ENCODE peak calls at places on chromosomes 1 and 21, in five cellular contexts. K is GM23338, N is MM.1S, F is PC-3, M is A549. O is an unnamed sample.
A peak's percentile ranks its signal among the peaks of the same experiment; 100 is the strongest.

GRCh38 chr1:54949971-54950360 is 30.5 kb upstream of the TMEM61 start:
- DNase-seq in K (no peak), N (no peak), F (peak; percentile 87), M (no peak), O (no peak)

GRCh38 chr1:219518168-219518905 is 94.6 kb downstream of the ZC3H11B start:
- DNase-seq in K (no peak), N (no peak), F (peak; percentile 98), M (peak; percentile 24), O (no peak)

GRCh38 chr1:72891976-72892375 is 609.6 kb upstream of the NEGR1 start:
- DNase-seq in K (no peak), N (no peak), F (no peak), M (no peak), O (no peak)

GRCh38 chr21:43859747-43860214 is 5.2 kb upstream of the AGPAT3 start:
- DNase-seq in K (no peak), N (no peak), F (no peak), M (no peak), O (no peak)

GRCh38 chr1:226873771-226874578 is 3.6 kb downstream of the PSEN2 start:
- DNase-seq in K (no peak), N (no peak), F (no peak), M (no peak), O (no peak)

GRCh38 chr1:190479537-190479936 is 1.9 kb upstream of the BRINP3 start:
- DNase-seq in K (peak; percentile 21), N (no peak), F (no peak), M (no peak), O (no peak)

GRCh38 chr21:38777521-38777920 is 28.2 kb upstream of the ETS2 start:
- DNase-seq in K (no peak), N (no peak), F (no peak), M (no peak), O (no peak)

GRCh38 chr1:53069265-53069662 is 7.3 kb downstream of the PODN start:
- DNase-seq in K (no peak), N (no peak), F (no peak), M (no peak), O (no peak)

GRCh38 chr1:20725189-20726106 is 7.1 kb downstream of the SH2D5 start:
- DNase-seq in K (no peak), N (no peak), F (peak; percentile 58), M (no peak), O (no peak)

GRCh38 chr1:170668301-170668789 is 4.4 kb downstream of the PRRX1 start:
- DNase-seq in K (peak; percentile 73), N (no peak), F (no peak), M (no peak), O (no peak)

GRCh38 chr1:229227298-229227919 is 43.5 kb upstream of the RAB4A start:
- DNase-seq in K (peak; percentile 94), N (peak; percentile 77), F (peak; percentile 83), M (peak; percentile 81), O (peak; percentile 76)

GRCh38 chr1:41589395-41589794 is 104.9 kb upstream of the EDN2 start:
- DNase-seq in K (no peak), N (no peak), F (no peak), M (no peak), O (no peak)

GRCh38 chr1:193367863-193368262 is 181.4 kb upstream of the B3GALT2 start:
- DNase-seq in K (no peak), N (no peak), F (no peak), M (no peak), O (no peak)

GRCh38 chr1:212471891-212472675 is 39.4 kb downstream of the NENF start:
- DNase-seq in K (no peak), N (no peak), F (no peak), M (no peak), O (no peak)

GRCh38 chr1:210448293-210448892 is 119.7 kb downstream of the HHAT start:
- DNase-seq in K (peak; percentile 80), N (peak; percentile 50), F (peak; percentile 73), M (peak; percentile 58), O (peak; percentile 39)

GRCh38 chr1:5883129-5884048 is 108.8 kb downstream of the NPHP4 start:
- DNase-seq in K (no peak), N (no peak), F (no peak), M (no peak), O (no peak)

GRCh38 chr1:234617135-234617985 is 7.4 kb upstream of the IRF2BP2 start:
- DNase-seq in K (peak; percentile 43), N (no peak), F (no peak), M (no peak), O (no peak)

GRCh38 chr1:206851611-206852010 is 13.8 kb upstream of the IL20 start:
- DNase-seq in K (no peak), N (no peak), F (no peak), M (no peak), O (no peak)

GRCh38 chr1:3707298-3707938 is 44.8 kb upstream of the CCDC27 start:
- DNase-seq in K (peak; percentile 87), N (no peak), F (peak; percentile 42), M (no peak), O (no peak)

GRCh38 chr1:5978452-5978851 is 13.8 kb downstream of the NPHP4 start:
- DNase-seq in K (no peak), N (no peak), F (no peak), M (peak; percentile 22), O (no peak)

GRCh38 chr1:229669333-229669732 is 43.3 kb downstream of the URB2 start:
- DNase-seq in K (no peak), N (no peak), F (no peak), M (no peak), O (no peak)

GRCh38 chr1:55012661-55013060 is 13.9 kb downstream of the BSND start:
- DNase-seq in K (no peak), N (no peak), F (no peak), M (no peak), O (no peak)

GRCh38 chr1:66022904-66023620 is 230.4 kb downstream of the PDE4B start:
- DNase-seq in K (peak; percentile 70), N (peak; percentile 17), F (peak; percentile 15), M (no peak), O (no peak)

GRCh38 chr1:227729881-227730629 is 5.0 kb downstream of the JMJD4 start:
- DNase-seq in K (peak; percentile 84), N (peak; percentile 65), F (peak; percentile 84), M (peak; percentile 55), O (peak; percentile 50)

GRCh38 chr21:32189688-32190483 is 89.0 kb downstream of the MIS18A start:
- DNase-seq in K (no peak), N (no peak), F (no peak), M (no peak), O (no peak)

GRCh38 chr1:119676571-119677206 is 28.6 kb upstream of the ZNF697 start:
- DNase-seq in K (peak; percentile 56), N (no peak), F (no peak), M (no peak), O (no peak)

GRCh38 chr1:119673171-119673940 is 25.3 kb upstream of the ZNF697 start:
- DNase-seq in K (no peak), N (no peak), F (peak; percentile 84), M (no peak), O (no peak)

GRCh38 chr1:119674110-119674509 is 26.0 kb upstream of the ZNF697 start:
- DNase-seq in K (peak; percentile 34), N (no peak), F (peak; percentile 87), M (no peak), O (no peak)

GRCh38 chr1:119675349-119676343 is 27.6 kb upstream of the ZNF697 start:
- DNase-seq in K (peak; percentile 97), N (peak; percentile 68), F (peak; percentile 96), M (peak; percentile 73), O (peak; percentile 64)

DNA sequence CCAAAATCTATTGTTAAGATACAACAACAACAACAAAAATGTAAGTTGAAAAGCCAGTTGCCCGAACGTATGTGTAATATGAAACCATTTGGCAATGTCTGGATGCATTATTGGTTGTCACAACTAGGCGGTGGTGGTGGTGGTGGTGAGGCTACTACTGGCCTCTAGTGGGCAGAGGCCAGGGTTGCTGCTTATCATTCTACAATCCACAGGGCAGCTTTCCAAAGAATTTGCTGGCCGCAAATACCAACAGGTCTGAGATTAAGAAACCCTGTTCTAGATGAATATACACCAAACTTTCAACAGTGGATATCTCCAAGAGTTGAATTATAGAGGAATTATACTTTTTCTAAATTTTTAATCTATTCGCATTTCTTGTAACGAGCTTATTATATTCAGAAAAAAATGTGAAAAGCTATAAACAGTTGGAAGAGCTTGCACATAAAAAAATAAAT is 26.8 kb upstream of the ZNF697 start:
- DNase-seq in K (peak; percentile 82), N (no peak), F (peak; percentile 90), M (no peak), O (no peak)
- H3K4me3 ChIP-seq in K (peak overlapping the region; percentile 34), N (no peak overlapping the region), F (peak overlapping the region; percentile 70), M (peak overlapping the region; percentile 31), O (no peak overlapping the region)

DNA sequence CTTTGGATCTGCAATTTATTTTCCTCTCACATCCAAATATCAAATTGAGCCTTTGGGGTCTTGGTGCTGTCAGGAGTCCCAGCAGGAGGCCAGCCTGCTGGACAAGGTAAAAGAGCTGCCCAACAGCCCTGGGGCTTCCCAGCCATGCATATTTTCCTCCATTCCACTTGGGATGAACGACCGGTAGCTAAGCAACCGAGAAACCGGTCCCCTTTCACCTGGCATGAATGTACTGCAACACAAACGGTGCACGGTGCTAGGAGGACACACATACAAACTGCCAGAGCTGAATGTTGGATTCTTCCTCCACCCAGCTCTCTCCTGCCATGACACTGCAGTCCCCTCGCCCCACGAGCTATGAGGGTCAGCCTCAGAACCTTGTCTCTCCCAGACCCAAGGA is 42.7 kb downstream of the BCAR3 start:
- DNase-seq in K (peak; percentile 66), N (no peak), F (no peak), M (no peak), O (no peak)
- H3K4me2 ChIP-seq in K (no peak overlapping the region), N (no peak overlapping the region), F (no peak overlapping the region), M (peak overlapping the region; percentile 39), O (no peak overlapping the region)

GRCh38 chr21:41763996-41764395 is 2.9 kb downstream of the RIPK4 start:
- DNase-seq in K (no peak), N (no peak), F (no peak), M (no peak), O (peak; percentile 47)

GRCh38 chr21:41761211-41762181 is 5.4 kb downstream of the RIPK4 start:
- DNase-seq in K (peak; percentile 66), N (no peak), F (peak; percentile 98), M (peak; percentile 51), O (no peak)

GRCh38 chr21:41762753-41763152 is 4.1 kb downstream of the RIPK4 start:
- DNase-seq in K (no peak), N (no peak), F (no peak), M (no peak), O (no peak)

GRCh38 chr21:41763398-41763931 is 3.4 kb downstream of the RIPK4 start:
- DNase-seq in K (peak; percentile 72), N (no peak), F (peak; percentile 50), M (no peak), O (no peak)

DNA sequence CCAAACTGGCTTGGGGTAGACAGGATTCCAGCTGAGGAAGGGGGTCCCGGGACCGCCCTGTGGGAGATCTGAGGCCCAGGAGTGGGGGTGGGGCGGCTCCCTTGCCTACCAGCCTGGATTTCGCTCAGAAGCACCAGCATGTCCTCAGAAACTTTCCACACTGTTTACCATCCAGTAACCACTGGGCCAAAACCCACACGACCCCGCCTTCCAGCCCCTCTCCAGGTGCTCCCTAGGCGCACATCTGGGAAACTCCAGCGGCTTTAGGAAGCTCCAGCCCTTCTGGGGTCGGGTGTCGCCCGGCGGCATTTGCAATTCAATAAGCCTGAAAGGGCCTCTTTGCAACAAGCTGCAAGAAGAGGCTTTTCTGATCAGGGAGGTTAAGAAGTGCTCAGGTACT is 4.6 kb downstream of the RIPK4 start:
- DNase-seq in K (peak; percentile 95), N (no peak), F (peak; percentile 47), M (no peak), O (no peak)
- H3K4me3 ChIP-seq in K (peak overlapping the region; percentile 57), N (no peak overlapping the region), F (peak overlapping the region; percentile 94), M (peak overlapping the region; percentile 36), O (no peak overlapping the region)

GRCh38 chr1:27138927-27139326 is 16.0 kb downstream of the SLC9A1 start:
- DNase-seq in K (no peak), N (no peak), F (no peak), M (no peak), O (no peak)
- H3K4me2 ChIP-seq in K (no peak overlapping the region), N (no peak overlapping the region), F (no peak overlapping the region), M (no peak overlapping the region), O (no peak overlapping the region)